ENCODE peak calls at places on chromosomes 3 and 15, in ten cellular contexts. X, Q, J, R, A, Z, F, I, E and Y are unnamed samples.
A peak's percentile ranks its signal among the peaks of the same experiment; 100 is the strongest.

GRCh38 chr3:119013951-119014350 is 20.7 kb downstream of the IGSF11 start:
- DNase-seq in X (no peak), A (no peak), E (no peak), Z (no peak), J (no peak), F (no peak), R (no peak), I (no peak), Q (no peak), Y (no peak)

GRCh38 chr15:71278989-71279756 is 163.9 kb downstream of the THSD4 start:
- DNase-seq in E (no peak), Z (peak; percentile 97), I (no peak), F (no peak), J (no peak), Q (peak; percentile 81), X (no peak), A (no peak), R (peak; percentile 93), Y (peak; percentile 68)

GRCh38 chr3:165389064-165389463 is 192.9 kb upstream of the SLITRK3 start:
- DNase-seq in Q (no peak), R (no peak), E (no peak), X (no peak), F (no peak), I (no peak), Z (peak; percentile 34), A (no peak), J (no peak), Y (no peak)

GRCh38 chr3:47850062-47850802 is 47.3 kb downstream of the DHX30 start:
- DNase-seq in Z (peak; percentile 37), F (no peak), R (peak; percentile 54), X (no peak), J (no peak), A (no peak), Q (no peak), E (no peak), I (peak; percentile 88), Y (no peak)

GRCh38 chr3:67920969-67921368 is 266.6 kb upstream of the SUCLG2 start:
- DNase-seq in X (no peak), I (no peak), Z (no peak), J (no peak), E (no peak), Q (no peak), F (no peak), R (no peak), A (no peak), Y (no peak)

GRCh38 chr3:24566927-24567326 is 72.3 kb upstream of the THRB start:
- DNase-seq in X (no peak), Z (no peak), Q (no peak), F (no peak), I (no peak), E (no peak), A (no peak), R (no peak), J (no peak), Y (no peak)

GRCh38 chr3:141979050-141979671 is 102.7 kb downstream of the ATP1B3 start:
- DNase-seq in R (peak; percentile 68), Z (peak; percentile 74), E (peak; percentile 90), A (no peak), F (no peak), X (no peak), I (no peak), J (no peak), Q (no peak), Y (no peak)

GRCh38 chr15:99440551-99441426 is 125.0 kb upstream of the MEF2A start:
- DNase-seq in Z (no peak), E (no peak), I (peak; percentile 57), F (no peak), X (no peak), A (no peak), Q (peak; percentile 60), R (no peak), J (no peak), Y (no peak)

GRCh38 chr3:99702953-99703352 is 64.6 kb downstream of the COL8A1 start:
- DNase-seq in J (no peak), F (no peak), Z (no peak), I (no peak), A (no peak), X (no peak), E (no peak), Q (no peak), R (no peak), Y (no peak)

GRCh38 chr15:43239732-43240491 is 19.1 kb upstream of the EPB42 start:
- DNase-seq in E (no peak), F (no peak), I (no peak), J (peak; percentile 10), Z (peak; percentile 13), R (peak; percentile 41), Q (no peak), X (no peak), A (no peak), Y (no peak)

GRCh38 chr3:153350420-153350819 is 188.4 kb downstream of the RAP2B start:
- DNase-seq in A (no peak), E (no peak), R (no peak), Z (peak; percentile 71), J (no peak), Q (no peak), X (no peak), I (peak; percentile 76), F (no peak), Y (no peak)

GRCh38 chr3:115245437-115245836 is 98.3 kb upstream of the ZBTB20 start:
- DNase-seq in Q (no peak), F (no peak), R (peak; percentile 88), E (no peak), A (no peak), X (no peak), I (peak; percentile 82), Z (peak; percentile 97), J (no peak), Y (no peak)

GRCh38 chr15:76139368-76140068 is 79.7 kb downstream of the TMEM266 start:
- DNase-seq in A (peak; percentile 80), E (peak; percentile 61), F (peak; percentile 89), J (peak; percentile 86), R (peak; percentile 85), Q (peak; percentile 85), X (peak; percentile 83), I (peak; percentile 95), Z (peak; percentile 79), Y (peak; percentile 75)

GRCh38 chr3:27509376-27509775 is 25.2 kb upstream of the SLC4A7 start:
- DNase-seq in I (no peak), R (no peak), Z (no peak), E (no peak), A (no peak), Q (no peak), J (no peak), X (no peak), F (no peak), Y (no peak)

GRCh38 chr3:102514241-102514640 is 79.4 kb downstream of the ZPLD1 start:
- DNase-seq in R (no peak), Q (no peak), I (no peak), X (no peak), Z (no peak), E (no peak), A (no peak), J (no peak), F (no peak), Y (no peak)

GRCh38 chr3:127628788-127629456 is at the start of gene PODXL2:
- DNase-seq in Z (peak; percentile 33), F (peak; percentile 57), R (peak; percentile 68), X (peak; percentile 11), J (peak; percentile 47), A (peak; percentile 52), E (no peak), I (peak; percentile 97), Q (no peak), Y (no peak)

GRCh38 chr3:53269888-53270880 is 14.4 kb upstream of the TKT start:
- DNase-seq in Q (peak; percentile 97), R (peak; percentile 90), X (no peak), J (peak; percentile 26), I (peak; percentile 97), E (peak; percentile 45), A (peak; percentile 94), Z (peak; percentile 100), F (peak; percentile 34), Y (peak; percentile 95)

GRCh38 chr3:100882571-100882981 is 110.6 kb downstream of the ABI3BP start:
- DNase-seq in Z (peak; percentile 93), I (peak; percentile 82), A (no peak), F (no peak), R (peak; percentile 40), Q (no peak), J (no peak), E (no peak), X (no peak), Y (no peak)

GRCh38 chr15:38540516-38540915 is 24.1 kb downstream of the RASGRP1 start:
- DNase-seq in Q (no peak), Z (no peak), F (no peak), A (no peak), E (no peak), X (no peak), R (no peak), I (no peak), J (no peak), Y (no peak)

GRCh38 chr3:179801831-179802230 is 149.0 kb downstream of the USP13 start:
- DNase-seq in J (no peak), A (no peak), X (no peak), F (no peak), Z (no peak), R (no peak), I (no peak), E (no peak), Q (no peak), Y (no peak)

GRCh38 chr3:127803619-127804018 is 18.7 kb downstream of the MGLL start:
- DNase-seq in Z (peak; percentile 88), R (peak; percentile 83), F (no peak), A (no peak), E (peak; percentile 98), I (peak; percentile 95), J (no peak), X (no peak), Q (no peak), Y (no peak)